ENCODE peak calls at places on chromosomes 3 and 15, in five cellular contexts. K is GM10248, P is A549, J is AG04450, O is stomach. E is an unnamed sample.

GRCh38 chr3:12944413-12944812 is 103.0 kb upstream of the RPL32 start:
- DNase-seq in O (no peak), J (no peak), P (no peak), K (no peak), E (no peak)

GRCh38 chr3:29183346-29184087 is 97.4 kb upstream of the RBMS3 start:
- DNase-seq in O (no peak), J (no peak), P (no peak), K (no peak), E (no peak)

GRCh38 chr15:77818484-77819270 is 186.0 kb upstream of the LINGO1 start:
- DNase-seq in J (no peak), K (no peak), O (no peak), P (no peak), E (no peak)

GRCh38 chr3:78703944-78704343 is 1063.9 kb downstream of the ROBO1 start:
- DNase-seq in O (no peak), J (no peak), K (no peak), P (no peak), E (peak)

GRCh38 chr15:69060744-69061143 is 46.2 kb downstream of the NOX5 start:
- DNase-seq in P (no peak), J (no peak), O (no peak), K (peak), E (peak)

GRCh38 chr3:30135190-30135589 is 471.2 kb upstream of the TGFBR2 start:
- DNase-seq in O (no peak), J (no peak), P (peak), K (no peak), E (peak)

GRCh38 chr15:71639531-71639930 is 170.8 kb upstream of the NR2E3 start:
- DNase-seq in P (no peak), O (no peak), J (no peak), K (no peak), E (no peak)

GRCh38 chr15:39099524-39099923 is 481.4 kb upstream of the THBS1 start:
- DNase-seq in O (no peak), J (no peak), P (no peak), K (no peak), E (no peak)

GRCh38 chr3:182925330-182925943 is 54.9 kb downstream of the DCUN1D1 start:
- DNase-seq in P (no peak), O (no peak), J (no peak), K (peak), E (no peak)

GRCh38 chr3:45772341-45773035 is 23.8 kb downstream of the SLC6A20 start:
- DNase-seq in K (no peak), P (no peak), O (peak), J (no peak), E (no peak)

GRCh38 chr3:66439666-66440344 is 61.0 kb downstream of the LRIG1 start:
- DNase-seq in J (no peak), K (peak), P (no peak), O (no peak), E (no peak)

GRCh38 chr3:99945328-99945995 is 127.8 kb downstream of the CMSS1 start:
- DNase-seq in K (no peak), P (no peak), O (peak), J (no peak), E (no peak)

GRCh38 chr3:197001972-197002700 is 27.5 kb downstream of the MELTF start:
- DNase-seq in K (no peak), J (no peak), O (no peak), P (no peak), E (no peak)

GRCh38 chr3:25610167-25610566 is 54.5 kb downstream of the TOP2B start:
- DNase-seq in J (no peak), K (no peak), P (no peak), O (no peak), E (no peak)

GRCh38 chr3:127254730-127255129 is 33.1 kb downstream of the PRR20G start:
- DNase-seq in K (no peak), J (no peak), O (no peak), P (peak), E (peak)
- TF ChIP-seq CTCF in K (peak), J (peak), O (no peak), P (peak), E (peak)

GRCh38 chr15:50114381-50114780 is 4.7 kb downstream of the ATP8B4 start:
- DNase-seq in J (no peak), O (no peak), P (no peak), K (no peak), E (no peak)

GRCh38 chr15:50119063-50119700 is at the start of gene ATP8B4:
- DNase-seq in K (no peak), P (no peak), O (no peak), J (no peak), E (no peak)

GRCh38 chr15:50113187-50113505 is 5.9 kb downstream of the ATP8B4 start:
- DNase-seq in J (no peak), O (no peak), K (no peak), P (no peak), E (no peak)

GRCh38 chr15:50117628-50118027 is 1.4 kb downstream of the ATP8B4 start:
- DNase-seq in J (no peak), P (no peak), O (no peak), K (no peak), E (no peak)

DNA sequence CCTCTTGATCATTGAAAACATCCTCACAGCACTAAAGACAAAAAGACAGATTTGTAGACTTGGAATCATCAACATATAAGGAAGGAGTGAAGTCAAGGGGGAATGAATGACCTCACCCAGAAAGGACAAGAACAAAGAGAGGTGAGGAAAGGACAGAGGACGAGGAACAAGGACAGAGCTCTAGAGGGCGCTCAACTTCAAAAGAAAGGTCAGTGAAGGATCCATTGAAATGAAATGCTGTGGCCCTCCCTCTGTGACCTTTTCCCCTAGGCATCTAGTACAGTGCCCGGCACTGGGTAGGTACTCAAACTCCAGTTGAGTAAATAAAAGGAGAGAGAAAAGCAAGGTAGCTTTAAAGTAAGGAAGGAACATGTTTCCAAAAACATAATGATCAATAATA is 2.6 kb downstream of the ATP8B4 start:
- DNase-seq in P (peak), O (no peak), J (no peak), K (peak), E (peak)
- TF ChIP-seq CTCF in P (peak), O (no peak), J (peak), K (peak), E (peak)

DNA sequence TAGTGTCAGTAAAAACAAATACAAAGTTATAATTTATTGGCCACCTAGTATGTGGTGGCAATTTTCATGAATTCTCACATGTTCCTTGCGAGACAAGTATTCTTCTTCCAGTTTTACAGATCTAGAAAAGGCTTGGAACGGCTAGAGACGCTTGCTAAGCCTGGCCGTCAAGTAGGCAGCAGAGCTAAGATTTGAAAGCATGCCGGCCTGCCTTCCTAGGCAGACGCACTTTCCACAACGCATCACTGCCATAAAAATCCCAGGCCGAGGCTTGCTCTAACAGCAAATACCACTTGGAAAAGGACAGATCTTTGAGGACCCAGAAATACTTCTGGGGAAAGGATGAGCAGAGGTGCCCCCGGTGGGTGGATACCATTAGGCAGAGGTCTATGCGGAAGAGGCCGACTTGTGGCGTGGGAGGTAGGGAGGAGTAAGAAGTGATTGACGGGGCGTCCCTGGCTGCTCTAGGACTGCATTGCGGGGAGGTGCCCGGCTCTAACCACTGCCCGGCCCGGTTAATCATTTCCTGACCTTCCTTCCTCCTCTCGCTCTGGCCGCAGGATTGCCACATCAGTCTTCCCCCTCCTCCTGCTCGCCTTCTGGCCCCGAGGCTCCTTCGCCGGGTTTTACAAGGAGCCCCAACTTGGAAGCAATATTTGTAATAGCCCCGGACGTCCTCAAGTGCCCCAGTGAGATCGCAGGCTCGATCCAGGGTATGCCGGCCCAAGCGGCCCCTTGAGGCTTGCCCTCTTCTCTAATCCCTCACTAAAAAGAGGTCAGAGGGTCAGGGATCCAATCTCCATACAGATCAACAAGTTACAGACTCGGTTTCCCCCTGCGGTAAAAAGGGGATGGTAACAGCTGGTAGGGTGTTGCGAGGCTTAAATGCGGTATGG is 1.3 kb upstream of the USP3 start:
- DNase-seq in O (peak), K (peak), J (peak), P (peak), E (peak)
- TF ChIP-seq CTCF in O (peak), K (no peak), J (no peak), P (no peak), E (no peak)

DNA sequence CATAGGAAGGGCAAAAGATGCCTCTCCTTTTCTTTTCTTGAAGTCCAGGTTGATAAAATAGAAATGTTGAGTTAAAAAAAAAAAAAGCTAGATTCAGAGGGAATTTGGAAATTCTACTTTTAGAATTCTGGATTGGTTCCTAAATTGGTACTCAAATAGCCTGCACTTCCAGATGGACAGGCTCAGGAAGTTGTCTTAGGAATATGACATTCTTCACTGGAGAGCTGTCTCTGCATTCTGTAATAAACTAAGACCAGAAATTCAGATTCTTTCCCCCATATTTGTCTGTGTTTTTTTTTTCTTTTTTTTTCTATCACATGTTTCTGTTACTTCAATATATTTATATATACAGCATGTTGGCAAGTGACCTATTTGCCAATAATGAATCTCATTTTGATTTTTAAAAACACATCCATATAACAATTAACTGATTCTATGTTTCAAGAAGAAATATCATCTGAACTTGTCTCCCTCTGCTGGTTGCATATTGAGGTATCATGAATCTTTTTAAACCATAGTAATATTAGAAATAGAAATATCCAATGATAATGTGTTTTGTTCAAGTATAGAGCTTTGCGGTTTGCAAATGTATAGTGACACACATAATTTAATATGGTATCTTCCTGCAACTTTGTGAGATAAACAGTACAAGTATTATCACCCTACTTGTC is 8.5 kb upstream of the LSAMP start:
- DNase-seq in O (no peak), P (no peak), J (no peak), K (no peak), E (peak)
- TF ChIP-seq CTCF in O (no peak), P (no peak), J (peak), K (no peak), E (peak)

E was measured in PC-3.